ENCODE peak calls at places on chromosomes 6 and 20, in nine cellular contexts. B is ovary; F is CD4-positive, alpha-beta memory T cell; S is MM.1S; L is right atrium auricular region; E is fibroblast of lung; K is CD8-positive, alpha-beta T cell; U is A549; M is psoas muscle. C is an unnamed sample.

GRCh38 chr6:144702781-144703180 is 417.6 kb downstream of the UTRN start:
- DNase-seq in B (no peak), F (no peak), S (no peak), L (no peak), E (no peak), K (no peak), U (no peak), M (no peak), C (no peak)

GRCh38 chr20:50746138-50746940 is 15.0 kb downstream of the PARD6B start:
- DNase-seq in B (no peak), F (no peak), S (no peak), L (no peak), E (peak), K (no peak), U (no peak), M (no peak), C (no peak)

GRCh38 chr20:24502661-24503060 is 33.2 kb downstream of the SYNDIG1 start:
- DNase-seq in B (no peak), F (no peak), S (no peak), L (peak), E (peak), K (no peak), U (no peak), M (no peak), C (peak)

GRCh38 chr6:142845143-142845571 is 99.8 kb downstream of the HIVEP2 start:
- DNase-seq in B (no peak), F (no peak), S (peak), L (no peak), E (peak), K (no peak), U (no peak), M (no peak), C (no peak)

GRCh38 chr20:62222972-62223371 is 2.9 kb upstream of the HRH3 start:
- DNase-seq in B (no peak), F (no peak), S (no peak), L (no peak), E (no peak), K (no peak), U (no peak), M (no peak), C (no peak)

GRCh38 chr20:34410331-34410730 is 47.3 kb downstream of the ITCH start:
- DNase-seq in B (no peak), F (no peak), S (no peak), L (no peak), E (no peak), K (no peak), U (no peak), M (no peak), C (no peak)

GRCh38 chr6:46510656-46511055 is 19.4 kb upstream of the RCAN2 start:
- DNase-seq in B (peak), F (no peak), S (no peak), L (no peak), E (peak), K (no peak), U (no peak), M (no peak), C (peak)

GRCh38 chr20:49028684-49029083 is 17.4 kb upstream of the CSE1L start:
- DNase-seq in B (no peak), F (no peak), S (no peak), L (no peak), E (peak), K (no peak), U (peak), M (no peak), C (no peak)

GRCh38 chr20:59754551-59754950 is 150.2 kb downstream of the PHACTR3 start:
- DNase-seq in B (no peak), F (no peak), S (no peak), L (no peak), E (no peak), K (no peak), U (no peak), M (no peak), C (no peak)

GRCh38 chr6:146047356-146047755 is 18.5 kb downstream of the GRM1 start:
- DNase-seq in B (no peak), F (no peak), S (no peak), L (no peak), E (no peak), K (no peak), U (no peak), M (no peak), C (peak)

DNA sequence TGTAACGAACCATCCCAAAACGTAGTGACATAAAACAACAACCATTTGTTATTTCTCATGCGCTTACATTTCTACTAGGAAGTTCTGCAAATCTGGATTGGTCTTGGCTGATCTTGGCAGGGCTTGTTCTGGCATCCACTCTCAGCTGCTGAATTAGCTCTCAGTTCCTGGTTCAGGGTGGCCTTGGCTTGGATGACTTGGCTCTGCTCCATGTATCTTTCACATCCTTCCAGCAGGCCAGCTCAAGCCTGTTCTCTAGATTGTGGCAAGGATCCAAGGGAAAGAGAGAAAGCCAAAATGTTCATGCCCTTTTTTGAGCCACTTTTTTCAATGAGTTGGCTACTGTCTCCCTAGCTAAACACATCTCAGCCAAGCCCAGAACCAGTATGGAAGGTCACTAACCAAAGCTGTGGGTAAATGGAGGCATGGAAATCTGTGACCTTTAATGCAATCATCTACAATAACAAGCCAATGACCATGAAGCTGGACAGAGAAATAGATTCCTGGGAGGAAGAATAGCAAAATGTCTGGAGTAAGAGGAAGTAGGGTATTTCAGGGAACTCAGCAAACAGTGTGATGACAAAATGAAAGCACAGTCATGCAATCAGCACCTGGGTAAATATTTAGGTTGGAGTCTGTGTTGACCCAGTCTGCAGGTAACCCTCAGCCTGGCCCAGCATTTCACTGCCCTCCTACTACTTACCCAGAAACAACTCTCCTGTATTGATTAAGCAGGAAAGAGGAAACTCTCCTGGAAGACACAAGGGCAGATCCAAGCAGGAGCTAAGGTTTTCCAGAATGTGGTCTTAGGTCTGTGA is 32.7 kb upstream of the SNAP25 start:
- DNase-seq in B (no peak), F (no peak), S (no peak), L (no peak), E (no peak), K (no peak), U (peak), M (no peak), C (peak)
- H3K27ac ChIP-seq in B (no peak), F (no peak), S (no peak), L (no peak), E (no peak), K (no peak), U (no peak), M (no peak), C (no peak)

GRCh38 chr6:150684161-150684560 is 84.5 kb downstream of the PLEKHG1 start:
- DNase-seq in B (no peak), F (no peak), S (no peak), L (no peak), E (no peak), K (no peak), U (no peak), M (no peak), C (no peak)
- H3K27ac ChIP-seq in B (no peak), F (no peak), S (no peak), L (peak), E (no peak), K (no peak), U (no peak), M (peak), C (no peak)

GRCh38 chr6:86943819-86944407 is 6.6 kb downstream of the HTR1E start:
- DNase-seq in B (no peak), F (no peak), S (no peak), L (no peak), E (no peak), K (no peak), U (no peak), M (no peak), C (no peak)

GRCh38 chr6:86938814-86939213 is 1.5 kb downstream of the HTR1E start:
- DNase-seq in B (no peak), F (no peak), S (no peak), L (no peak), E (no peak), K (no peak), U (no peak), M (no peak), C (peak)

GRCh38 chr6:86937219-86938079 is at the start of gene HTR1E:
- DNase-seq in B (peak), F (no peak), S (peak), L (no peak), E (peak), K (no peak), U (peak), M (peak), C (peak)

DNA sequence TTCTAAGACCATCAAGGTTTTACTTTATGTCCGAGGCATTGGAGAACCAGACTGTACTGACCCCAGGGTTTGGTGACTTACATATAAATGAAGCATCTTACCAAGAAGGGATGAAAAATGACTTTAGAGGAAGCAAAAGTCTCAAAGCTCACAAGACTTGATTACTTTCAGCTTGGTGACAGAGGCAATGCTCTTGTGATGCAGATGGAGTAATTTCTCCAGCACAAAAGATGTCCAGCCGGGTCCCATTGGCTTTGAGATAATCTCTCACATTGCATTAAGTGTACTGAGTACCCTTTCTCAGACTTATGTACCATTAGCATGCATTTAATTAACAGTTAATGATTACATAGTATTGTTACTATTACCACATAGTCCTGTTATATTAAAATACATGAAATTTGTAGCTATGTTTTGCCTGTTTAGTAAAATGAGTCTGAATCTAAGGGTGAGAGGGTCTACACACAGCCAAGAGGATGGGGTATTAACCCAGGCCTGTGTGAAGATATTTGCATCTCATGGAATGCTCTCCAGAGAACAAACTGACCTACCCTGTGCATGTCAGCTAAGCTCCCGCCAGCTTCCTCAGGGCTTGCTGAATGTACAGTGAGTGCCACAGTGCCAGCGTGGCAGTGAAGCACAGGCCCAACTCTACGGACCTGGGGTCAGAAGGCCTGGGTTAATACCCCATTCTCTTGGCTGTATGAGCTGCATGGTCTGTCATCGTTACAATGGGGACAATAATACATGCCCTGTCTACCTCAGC is 5.6 kb downstream of the HTR1E start:
- DNase-seq in B (no peak), F (no peak), S (no peak), L (no peak), E (no peak), K (no peak), U (no peak), M (no peak), C (no peak)
- H3K27ac ChIP-seq in B (no peak), F (no peak), S (no peak), L (no peak), E (no peak), K (no peak), U (no peak), M (no peak), C (no peak)

GRCh38 chr20:5608104-5608447 is 142.1 kb upstream of the SHLD1 start:
- DNase-seq in B (no peak), F (no peak), S (no peak), L (no peak), E (no peak), K (no peak), U (no peak), M (no peak), C (no peak)
- H3K27ac ChIP-seq in B (no peak), F (peak), S (peak), L (peak), E (no peak), K (no peak), U (peak), M (no peak), C (peak)

GRCh38 chr20:17566345-17566744 is 3.5 kb upstream of the DSTN start:
- DNase-seq in B (no peak), F (no peak), S (no peak), L (no peak), E (no peak), K (no peak), U (no peak), M (no peak), C (no peak)

GRCh38 chr20:17568972-17569471 is 853 bp upstream of the DSTN start:
- DNase-seq in B (peak), F (no peak), S (no peak), L (peak), E (peak), K (no peak), U (peak), M (peak), C (no peak)

GRCh38 chr20:17568045-17568788 is 1.7 kb upstream of the DSTN start:
- DNase-seq in B (no peak), F (no peak), S (no peak), L (no peak), E (no peak), K (no peak), U (no peak), M (no peak), C (no peak)

GRCh38 chr20:17562804-17563305 is 7.0 kb upstream of the DSTN start:
- DNase-seq in B (no peak), F (no peak), S (no peak), L (no peak), E (peak), K (no peak), U (peak), M (no peak), C (no peak)

DNA sequence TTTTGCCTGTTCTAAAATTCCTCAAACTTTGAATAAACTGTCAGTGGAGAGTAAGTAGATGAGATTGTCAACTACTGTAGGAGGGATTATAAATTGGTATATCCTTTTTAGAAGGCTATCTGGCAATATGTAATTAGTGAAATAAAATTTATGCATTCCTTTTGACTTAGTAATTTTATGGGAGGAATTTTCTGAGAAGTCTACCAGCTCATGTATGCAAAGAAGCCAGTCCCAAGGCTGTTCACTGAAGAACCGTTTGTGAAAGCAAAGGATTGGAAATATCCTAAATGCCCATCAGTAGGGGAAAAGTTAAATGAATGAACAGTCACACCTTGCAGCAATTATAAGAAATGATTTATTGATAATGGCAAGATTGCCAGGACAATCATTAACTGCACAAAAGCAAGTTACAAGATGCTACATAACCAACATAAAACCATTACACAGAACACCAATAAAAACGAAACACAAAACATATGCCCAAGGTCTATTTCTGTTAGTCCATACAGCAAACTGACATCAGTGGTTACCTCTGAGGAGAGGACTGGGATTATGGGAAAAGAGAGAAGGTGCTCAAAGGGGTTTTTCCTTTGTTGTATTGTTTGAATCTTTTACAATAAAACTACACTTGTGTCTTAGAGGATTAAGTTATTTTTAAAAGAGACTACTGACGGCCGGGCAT is 4.6 kb upstream of the DSTN start:
- DNase-seq in B (no peak), F (no peak), S (no peak), L (no peak), E (peak), K (no peak), U (no peak), M (no peak), C (no peak)
- H3K27ac ChIP-seq in B (no peak), F (no peak), S (no peak), L (no peak), E (no peak), K (no peak), U (peak), M (no peak), C (no peak)

GRCh38 chr6:106287215-106287614 is 38.3 kb downstream of the ATG5 start:
- DNase-seq in B (no peak), F (no peak), S (no peak), L (no peak), E (peak), K (no peak), U (no peak), M (no peak), C (no peak)
- H3K27ac ChIP-seq in B (no peak), F (no peak), S (no peak), L (no peak), E (no peak), K (no peak), U (no peak), M (no peak), C (no peak)

GRCh38 chr20:436476-436875 is 25.9 kb downstream of the TBC1D20 start:
- DNase-seq in B (no peak), F (no peak), S (no peak), L (no peak), E (no peak), K (no peak), U (no peak), M (no peak), C (no peak)

GRCh38 chr20:437787-438486 is 24.4 kb downstream of the TBC1D20 start:
- DNase-seq in B (no peak), F (no peak), S (peak), L (no peak), E (no peak), K (no peak), U (no peak), M (no peak), C (no peak)

GRCh38 chr20:440148-440547 is 22.2 kb downstream of the TBC1D20 start:
- DNase-seq in B (no peak), F (no peak), S (no peak), L (no peak), E (no peak), K (no peak), U (no peak), M (no peak), C (no peak)

GRCh38 chr20:440636-441035 is 21.7 kb downstream of the TBC1D20 start:
- DNase-seq in B (no peak), F (no peak), S (no peak), L (no peak), E (peak), K (no peak), U (no peak), M (no peak), C (no peak)

DNA sequence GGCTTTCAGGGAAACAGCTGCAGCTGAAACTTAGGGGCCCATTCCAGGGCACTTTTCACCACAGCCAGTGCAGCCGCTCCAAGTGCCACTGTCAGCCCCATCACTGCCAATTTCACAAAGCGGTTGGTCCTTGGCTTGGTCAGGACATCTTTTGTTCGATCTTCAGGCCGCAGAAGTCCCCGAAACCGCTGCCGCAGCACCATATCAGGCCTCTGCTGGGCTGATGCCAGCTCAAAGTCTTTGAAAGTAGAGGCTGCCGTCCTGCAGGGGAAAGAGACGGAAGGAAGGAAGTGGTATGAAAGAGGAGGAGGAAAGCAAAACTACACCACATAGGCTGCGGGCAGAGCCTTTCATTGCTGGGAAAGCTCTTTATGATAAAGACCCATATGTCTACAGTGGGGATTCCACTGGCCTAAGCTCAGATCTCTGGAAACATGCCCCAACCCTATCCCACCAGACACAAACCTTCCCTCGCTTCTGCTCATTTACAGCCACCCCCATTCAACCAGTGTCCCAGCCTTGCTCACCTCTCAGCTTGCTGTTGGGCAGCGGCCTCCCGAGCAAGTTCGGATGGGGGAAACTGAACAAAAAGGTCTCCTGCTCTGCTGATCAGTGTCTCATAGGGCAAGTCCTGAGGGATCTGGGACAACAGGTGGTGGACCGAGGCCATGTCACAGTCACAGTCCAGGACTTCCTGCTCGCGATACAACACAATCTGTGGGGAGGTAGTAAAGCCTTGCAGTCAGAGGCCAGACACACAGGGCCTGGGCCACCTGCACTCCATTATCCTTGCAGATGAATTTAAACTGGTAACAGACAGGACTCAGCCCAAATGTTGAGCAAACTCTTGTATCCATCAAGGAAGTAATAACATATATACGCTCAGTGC is 23.5 kb downstream of the TBC1D20 start:
- DNase-seq in B (no peak), F (peak), S (peak), L (no peak), E (no peak), K (peak), U (no peak), M (no peak), C (no peak)
- H3K27ac ChIP-seq in B (no peak), F (no peak), S (peak), L (no peak), E (no peak), K (no peak), U (no peak), M (peak), C (no peak)

GRCh38 chr6:169248521-169248971 is 5.1 kb downstream of the THBS2 start:
- DNase-seq in B (peak), F (no peak), S (no peak), L (no peak), E (no peak), K (no peak), U (no peak), M (no peak), C (no peak)
- H3K27ac ChIP-seq in B (no peak), F (no peak), S (no peak), L (no peak), E (no peak), K (no peak), U (no peak), M (no peak), C (no peak)

GRCh38 chr6:104591573-104592334 is 268.0 kb downstream of the HACE1 start:
- DNase-seq in B (no peak), F (no peak), S (no peak), L (no peak), E (no peak), K (no peak), U (no peak), M (no peak), C (no peak)
- H3K27ac ChIP-seq in B (no peak), F (no peak), S (no peak), L (no peak), E (no peak), K (no peak), U (no peak), M (no peak), C (no peak)